ENCODE peak calls at places on chromosomes 11 and 22, in five cellular contexts. W, X, P, Q and S are unnamed samples.

GRCh38 chr22:39151329-39151975 is 1.0 kb downstream of the CBX7 start:
- DNase-seq in P (no peak), Q (no peak), X (no peak), W (no peak), S (no peak)

GRCh38 chr11:112795896-112796686 is 165.1 kb upstream of the NCAM1 start:
- DNase-seq in X (no peak), W (peak), Q (no peak), P (no peak), S (no peak)

GRCh38 chr11:12606597-12606996 is 67.6 kb upstream of the TEAD1 start:
- DNase-seq in P (peak), Q (no peak), X (peak), W (peak), S (peak)

GRCh38 chr22:33909075-33909458 is 11.2 kb downstream of the LARGE1 start:
- DNase-seq in P (peak), X (peak), W (no peak), Q (no peak), S (peak)

GRCh38 chr11:72240461-72241289 is 3.3 kb downstream of the PHOX2A start:
- DNase-seq in X (no peak), W (no peak), Q (no peak), P (no peak), S (peak)

GRCh38 chr11:70152244-70152643 is 50.9 kb upstream of the FADD start:
- DNase-seq in W (no peak), X (no peak), P (no peak), Q (no peak), S (no peak)

GRCh38 chr11:32838505-32839274 is 9.0 kb downstream of the PRRG4 start:
- DNase-seq in W (no peak), P (peak), Q (no peak), X (peak), S (no peak)

GRCh38 chr11:122601131-122602125 is 54.1 kb upstream of the UBASH3B start:
- DNase-seq in P (peak), W (no peak), X (no peak), Q (no peak), S (peak)

GRCh38 chr11:15062631-15063030 is 10.8 kb upstream of the CALCB start:
- DNase-seq in W (no peak), Q (no peak), P (no peak), X (no peak), S (no peak)

GRCh38 chr11:2122222-2122906 is 16.8 kb downstream of the IGF2 start:
- DNase-seq in Q (no peak), P (no peak), X (peak), W (no peak), S (peak)

GRCh38 chr11:69386594-69387408 is 92.8 kb downstream of the MYEOV start:
- DNase-seq in W (no peak), X (no peak), P (no peak), Q (no peak), S (no peak)

GRCh38 chr11:10436224-10436623 is 18.8 kb upstream of the AMPD3 start:
- DNase-seq in X (no peak), W (no peak), Q (no peak), P (no peak), S (no peak)

GRCh38 chr11:57597971-57598830 is 716 bp downstream of the SERPING1 start:
- DNase-seq in P (peak), Q (no peak), W (peak), X (peak), S (peak)

GRCh38 chr11:30451642-30452041 is 128.7 kb downstream of the ARL14EP start:
- DNase-seq in Q (no peak), X (peak), W (no peak), P (no peak), S (no peak)

GRCh38 chr11:76653674-76654309 is 16.8 kb downstream of the LRRC32 start:
- DNase-seq in X (no peak), W (no peak), P (peak), Q (no peak), S (peak)

GRCh38 chr11:82790723-82791487 is 57.2 kb upstream of the FAM181B start:
- DNase-seq in Q (no peak), P (no peak), X (peak), W (no peak), S (peak)

GRCh38 chr11:113121746-113122145 is 160.5 kb downstream of the NCAM1 start:
- DNase-seq in P (no peak), W (no peak), Q (no peak), X (no peak), S (no peak)

GRCh38 chr11:78752528-78752927 is 177.9 kb upstream of the NARS2 start:
- DNase-seq in W (no peak), X (no peak), Q (no peak), P (no peak), S (no peak)

GRCh38 chr11:68689737-68690625 is 5.6 kb downstream of the GAL start:
- DNase-seq in W (no peak), X (no peak), Q (no peak), P (no peak), S (no peak)